ENCODE peak calls at places on chromosomes 16 and 17, in six cellular contexts. One of them, this sample, is unnamed.

GRCh38 chr16:17556276-17557052 is 85.7 kb upstream of the XYLT1 start:
- DNase-seq in cardiac muscle cell: peak
- DNase-seq in fibroblast of pulmonary artery: peak
- DNase-seq in Caco-2: peak
- DNase-seq in neural progenitor cell: peak
- DNase-seq in astrocyte: peak
- DNase-seq in this sample: no peak

GRCh38 chr17:39568710-39569109 is 39.0 kb downstream of the NEUROD2 start:
- DNase-seq in cardiac muscle cell: no peak
- DNase-seq in fibroblast of pulmonary artery: no peak
- DNase-seq in Caco-2: no peak
- DNase-seq in neural progenitor cell: no peak
- DNase-seq in astrocyte: no peak
- DNase-seq in this sample: no peak

GRCh38 chr17:8692916-8693315 is 51.7 kb downstream of the CCDC42 start:
- DNase-seq in cardiac muscle cell: peak
- DNase-seq in fibroblast of pulmonary artery: peak
- DNase-seq in Caco-2: no peak
- DNase-seq in neural progenitor cell: no peak
- DNase-seq in astrocyte: no peak
- DNase-seq in this sample: no peak

GRCh38 chr16:82031116-82032084 is 3.7 kb upstream of the HSD17B2 start:
- DNase-seq in cardiac muscle cell: peak
- DNase-seq in fibroblast of pulmonary artery: peak
- DNase-seq in Caco-2: no peak
- DNase-seq in neural progenitor cell: peak
- DNase-seq in astrocyte: peak
- DNase-seq in this sample: peak

GRCh38 chr17:34570491-34570890 is 8.9 kb upstream of the TMEM132E start:
- DNase-seq in cardiac muscle cell: no peak
- DNase-seq in fibroblast of pulmonary artery: no peak
- DNase-seq in Caco-2: no peak
- DNase-seq in neural progenitor cell: no peak
- DNase-seq in astrocyte: no peak
- DNase-seq in this sample: no peak

GRCh38 chr16:31876955-31877828 is 3.6 kb downstream of the ZNF267 start:
- DNase-seq in cardiac muscle cell: peak
- DNase-seq in fibroblast of pulmonary artery: peak
- DNase-seq in Caco-2: no peak
- DNase-seq in neural progenitor cell: no peak
- DNase-seq in astrocyte: peak
- DNase-seq in this sample: peak

GRCh38 chr17:55533611-55534010 is 22.4 kb upstream of the SMIM36 start:
- DNase-seq in cardiac muscle cell: peak
- DNase-seq in fibroblast of pulmonary artery: no peak
- DNase-seq in Caco-2: no peak
- DNase-seq in neural progenitor cell: no peak
- DNase-seq in astrocyte: peak
- DNase-seq in this sample: no peak

GRCh38 chr16:23506606-23506994 is 3.7 kb downstream of the GGA2 start:
- DNase-seq in cardiac muscle cell: no peak
- DNase-seq in fibroblast of pulmonary artery: no peak
- DNase-seq in Caco-2: no peak
- DNase-seq in neural progenitor cell: no peak
- DNase-seq in astrocyte: no peak
- DNase-seq in this sample: no peak

GRCh38 chr16:70520612-70521297 is 2.6 kb downstream of the COG4 start:
- DNase-seq in cardiac muscle cell: peak
- DNase-seq in fibroblast of pulmonary artery: peak
- DNase-seq in Caco-2: no peak
- DNase-seq in neural progenitor cell: no peak
- DNase-seq in astrocyte: peak
- DNase-seq in this sample: no peak

GRCh38 chr17:43778337-43779144 is at the start of gene DUSP3:
- DNase-seq in cardiac muscle cell: peak
- DNase-seq in fibroblast of pulmonary artery: peak
- DNase-seq in Caco-2: peak
- DNase-seq in neural progenitor cell: peak
- DNase-seq in astrocyte: peak
- DNase-seq in this sample: peak

GRCh38 chr16:85396879-85397871 is 215.9 kb upstream of the GSE1 start:
- DNase-seq in cardiac muscle cell: no peak
- DNase-seq in fibroblast of pulmonary artery: no peak
- DNase-seq in Caco-2: peak
- DNase-seq in neural progenitor cell: no peak
- DNase-seq in astrocyte: no peak
- DNase-seq in this sample: no peak

GRCh38 chr17:15954222-15954621 is 9.3 kb downstream of the ADORA2B start:
- DNase-seq in cardiac muscle cell: peak
- DNase-seq in fibroblast of pulmonary artery: peak
- DNase-seq in Caco-2: no peak
- DNase-seq in neural progenitor cell: no peak
- DNase-seq in astrocyte: peak
- DNase-seq in this sample: no peak

GRCh38 chr16:84026601-84027000 is 16.0 kb downstream of the SLC38A8 start:
- DNase-seq in cardiac muscle cell: no peak
- DNase-seq in fibroblast of pulmonary artery: no peak
- DNase-seq in Caco-2: no peak
- DNase-seq in neural progenitor cell: peak
- DNase-seq in astrocyte: no peak
- DNase-seq in this sample: no peak

GRCh38 chr16:59698341-59698979 is 964.3 kb upstream of the GOT2 start:
- DNase-seq in cardiac muscle cell: peak
- DNase-seq in fibroblast of pulmonary artery: peak
- DNase-seq in Caco-2: no peak
- DNase-seq in neural progenitor cell: no peak
- DNase-seq in astrocyte: peak
- DNase-seq in this sample: peak

GRCh38 chr17:79651751-79652150 is 40.9 kb upstream of the RBFOX3 start:
- DNase-seq in cardiac muscle cell: no peak
- DNase-seq in fibroblast of pulmonary artery: no peak
- DNase-seq in Caco-2: no peak
- DNase-seq in neural progenitor cell: no peak
- DNase-seq in astrocyte: no peak
- DNase-seq in this sample: no peak

GRCh38 chr17:16406742-16407674 is 8.4 kb upstream of the TRPV2 start:
- DNase-seq in cardiac muscle cell: peak
- DNase-seq in fibroblast of pulmonary artery: no peak
- DNase-seq in Caco-2: peak
- DNase-seq in neural progenitor cell: peak
- DNase-seq in astrocyte: peak
- DNase-seq in this sample: no peak

GRCh38 chr17:17328251-17328650 is 25.1 kb downstream of the NT5M start:
- DNase-seq in cardiac muscle cell: no peak
- DNase-seq in fibroblast of pulmonary artery: no peak
- DNase-seq in Caco-2: no peak
- DNase-seq in neural progenitor cell: no peak
- DNase-seq in astrocyte: no peak
- DNase-seq in this sample: no peak

GRCh38 chr16:7317982-7318381 is 14.7 kb upstream of the RBFOX1 start:
- DNase-seq in cardiac muscle cell: no peak
- DNase-seq in fibroblast of pulmonary artery: no peak
- DNase-seq in Caco-2: no peak
- DNase-seq in neural progenitor cell: no peak
- DNase-seq in astrocyte: no peak
- DNase-seq in this sample: no peak

GRCh38 chr16:7319514-7319913 is 13.1 kb upstream of the RBFOX1 start:
- DNase-seq in cardiac muscle cell: no peak
- DNase-seq in fibroblast of pulmonary artery: no peak
- DNase-seq in Caco-2: no peak
- DNase-seq in neural progenitor cell: no peak
- DNase-seq in astrocyte: no peak
- DNase-seq in this sample: no peak

GRCh38 chr16:7324306-7324705 is 8.3 kb upstream of the RBFOX1 start:
- DNase-seq in cardiac muscle cell: no peak
- DNase-seq in fibroblast of pulmonary artery: no peak
- DNase-seq in Caco-2: no peak
- DNase-seq in neural progenitor cell: peak
- DNase-seq in astrocyte: no peak
- DNase-seq in this sample: no peak

GRCh38 chr16:7318661-7319060 is 14.0 kb upstream of the RBFOX1 start:
- DNase-seq in cardiac muscle cell: no peak
- DNase-seq in fibroblast of pulmonary artery: no peak
- DNase-seq in Caco-2: no peak
- DNase-seq in neural progenitor cell: no peak
- DNase-seq in astrocyte: no peak
- DNase-seq in this sample: no peak

DNA sequence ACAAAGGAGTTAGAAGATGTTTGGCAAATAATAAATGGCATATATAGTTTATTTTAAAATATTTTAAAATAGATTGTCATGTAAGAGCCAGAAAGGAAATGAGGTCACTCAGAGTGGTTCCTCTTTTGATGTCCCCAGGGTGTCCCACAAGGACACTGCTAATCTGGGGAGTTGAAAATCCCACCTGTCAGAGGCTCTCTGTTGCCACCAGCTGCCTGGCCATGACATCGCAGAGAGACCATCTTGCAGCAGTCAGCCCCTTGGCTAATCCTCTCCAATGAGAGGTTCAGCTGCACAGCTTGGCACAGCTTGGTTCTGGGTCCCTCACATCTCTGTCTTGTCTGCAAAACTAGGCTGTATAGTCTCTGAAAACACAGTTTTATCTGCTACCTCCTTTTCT is 11.0 kb upstream of the RBFOX1 start:
- DNase-seq in cardiac muscle cell: no peak
- DNase-seq in fibroblast of pulmonary artery: no peak
- DNase-seq in Caco-2: no peak
- DNase-seq in neural progenitor cell: no peak
- DNase-seq in astrocyte: no peak
- DNase-seq in this sample: no peak
- TF ChIP-seq CTCF in cardiac muscle cell: no peak
- TF ChIP-seq CTCF in fibroblast of pulmonary artery: no peak
- TF ChIP-seq CTCF in Caco-2: no peak
- TF ChIP-seq CTCF in neural progenitor cell: peak
- TF ChIP-seq CTCF in astrocyte: no peak
- TF ChIP-seq CTCF in this sample: no peak

DNA sequence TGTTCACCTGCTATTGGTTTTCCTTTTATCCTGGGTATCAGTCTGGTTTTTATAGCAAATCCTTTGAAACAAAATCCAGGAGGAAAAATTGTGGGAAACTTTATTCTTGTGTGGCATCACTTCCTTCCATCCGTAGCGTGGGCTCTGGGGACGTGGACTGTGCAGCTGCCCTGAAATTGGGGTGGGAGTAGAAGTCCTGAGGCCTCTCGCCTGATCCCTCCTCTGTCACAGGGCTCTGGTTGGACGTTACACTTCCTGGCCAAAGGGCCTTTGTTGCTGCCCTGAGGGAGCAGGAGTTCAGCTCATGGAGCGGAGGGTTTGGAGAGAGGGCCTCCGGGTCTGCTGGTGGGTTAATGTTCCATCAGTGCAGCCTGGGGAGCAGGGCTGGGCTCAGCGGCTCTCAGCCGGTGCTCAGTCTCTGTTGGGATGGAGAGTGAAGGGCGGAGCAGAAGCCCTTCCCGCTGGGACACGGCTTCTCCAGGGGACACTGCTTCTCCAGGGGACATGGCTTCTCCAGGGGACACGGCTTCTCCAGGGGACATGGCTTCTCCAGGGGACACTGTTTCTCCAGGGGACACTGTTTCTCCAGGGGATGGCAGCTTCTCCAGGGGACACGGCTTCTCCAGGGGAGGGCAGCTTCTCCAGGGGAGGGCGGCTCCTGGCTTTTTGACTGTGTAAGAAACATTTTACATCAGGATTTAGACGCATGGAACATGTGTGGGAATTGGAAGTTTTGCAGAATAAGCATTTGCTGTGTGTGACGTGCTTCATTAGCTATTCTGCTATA is 15.2 kb upstream of the RPL13 start:
- DNase-seq in cardiac muscle cell: no peak
- DNase-seq in fibroblast of pulmonary artery: no peak
- DNase-seq in Caco-2: no peak
- DNase-seq in neural progenitor cell: no peak
- DNase-seq in astrocyte: no peak
- DNase-seq in this sample: no peak
- H3K4me3 ChIP-seq in cardiac muscle cell: no peak
- H3K4me3 ChIP-seq in fibroblast of pulmonary artery: no peak
- H3K4me3 ChIP-seq in Caco-2: no peak
- H3K4me3 ChIP-seq in neural progenitor cell: no peak
- H3K4me3 ChIP-seq in astrocyte: no peak
- H3K4me3 ChIP-seq in this sample: no peak

GRCh38 chr16:57723170-57723569 is 12.4 kb upstream of the KATNB1 start:
- DNase-seq in cardiac muscle cell: peak
- DNase-seq in fibroblast of pulmonary artery: peak
- DNase-seq in Caco-2: peak
- DNase-seq in neural progenitor cell: peak
- DNase-seq in astrocyte: no peak
- DNase-seq in this sample: no peak
- TF ChIP-seq CTCF in cardiac muscle cell: peak
- TF ChIP-seq CTCF in fibroblast of pulmonary artery: peak
- TF ChIP-seq CTCF in Caco-2: no peak
- TF ChIP-seq CTCF in neural progenitor cell: peak
- TF ChIP-seq CTCF in astrocyte: no peak
- TF ChIP-seq CTCF in this sample: no peak

GRCh38 chr16:12750554-12750918 is 53.2 kb downstream of the CPPED1 start:
- DNase-seq in cardiac muscle cell: no peak
- DNase-seq in fibroblast of pulmonary artery: no peak
- DNase-seq in Caco-2: no peak
- DNase-seq in neural progenitor cell: no peak
- DNase-seq in astrocyte: no peak
- DNase-seq in this sample: no peak
- H3K4me3 ChIP-seq in cardiac muscle cell: no peak
- H3K4me3 ChIP-seq in fibroblast of pulmonary artery: no peak
- H3K4me3 ChIP-seq in Caco-2: no peak
- H3K4me3 ChIP-seq in neural progenitor cell: no peak
- H3K4me3 ChIP-seq in astrocyte: no peak
- H3K4me3 ChIP-seq in this sample: no peak

DNA sequence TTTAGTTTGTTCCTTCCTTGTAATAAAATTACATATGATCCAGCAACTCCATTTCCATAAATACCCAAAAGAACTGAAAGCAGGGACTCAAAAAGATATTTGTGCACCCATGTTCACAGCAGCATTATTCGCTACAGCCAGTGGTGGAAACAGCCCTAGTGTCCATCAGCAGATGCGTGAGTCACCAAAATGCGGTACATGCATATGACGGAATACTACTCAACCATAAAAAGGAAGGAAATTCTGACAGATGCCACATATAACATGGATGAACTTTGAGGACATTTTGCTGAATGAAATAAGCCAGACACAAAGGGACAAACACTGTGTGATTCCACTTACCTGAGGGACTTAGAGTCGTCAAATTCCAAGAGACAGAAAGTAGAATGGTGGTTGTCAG is 9.1 kb upstream of the SLC47A2 start:
- DNase-seq in cardiac muscle cell: no peak
- DNase-seq in fibroblast of pulmonary artery: no peak
- DNase-seq in Caco-2: no peak
- DNase-seq in neural progenitor cell: no peak
- DNase-seq in astrocyte: no peak
- DNase-seq in this sample: no peak
- TF ChIP-seq CTCF in cardiac muscle cell: no peak
- TF ChIP-seq CTCF in fibroblast of pulmonary artery: no peak
- TF ChIP-seq CTCF in Caco-2: no peak
- TF ChIP-seq CTCF in neural progenitor cell: no peak
- TF ChIP-seq CTCF in astrocyte: no peak
- TF ChIP-seq CTCF in this sample: no peak

GRCh38 chr16:48605518-48606110 is 4.4 kb downstream of the N4BP1 start:
- DNase-seq in cardiac muscle cell: no peak
- DNase-seq in fibroblast of pulmonary artery: peak
- DNase-seq in Caco-2: no peak
- DNase-seq in neural progenitor cell: no peak
- DNase-seq in astrocyte: no peak
- DNase-seq in this sample: no peak
- H3K4me3 ChIP-seq in cardiac muscle cell: no peak
- H3K4me3 ChIP-seq in fibroblast of pulmonary artery: no peak
- H3K4me3 ChIP-seq in Caco-2: no peak
- H3K4me3 ChIP-seq in neural progenitor cell: peak
- H3K4me3 ChIP-seq in astrocyte: no peak
- H3K4me3 ChIP-seq in this sample: no peak

GRCh38 chr17:75753514-75754377 is 11.2 kb downstream of the GALK1 start:
- DNase-seq in cardiac muscle cell: peak
- DNase-seq in fibroblast of pulmonary artery: peak
- DNase-seq in Caco-2: no peak
- DNase-seq in neural progenitor cell: peak
- DNase-seq in astrocyte: peak
- DNase-seq in this sample: no peak
- TF ChIP-seq CTCF in cardiac muscle cell: peak
- TF ChIP-seq CTCF in fibroblast of pulmonary artery: peak
- TF ChIP-seq CTCF in Caco-2: no peak
- TF ChIP-seq CTCF in neural progenitor cell: peak
- TF ChIP-seq CTCF in astrocyte: peak
- TF ChIP-seq CTCF in this sample: peak